ENCODE peak calls at places on chromosomes 16 and 17, in seven cellular contexts. F, C, V, G, U, P and Y are unnamed samples.

GRCh38 chr17:76793775-76794174 is 55.9 kb downstream of the MFSD11 start:
- DNase-seq in G (no peak), F (peak; percentile 67), C (no peak), U (peak; percentile 31), V (peak; percentile 51), P (no peak), Y (no peak)

GRCh38 chr16:12526521-12526920 is 277.2 kb downstream of the CPPED1 start:
- DNase-seq in P (no peak), F (no peak), C (no peak), V (no peak), G (no peak), U (no peak), Y (no peak)

GRCh38 chr16:53457670-53458069 is 23.4 kb downstream of the RBL2 start:
- DNase-seq in U (no peak), P (no peak), F (no peak), G (no peak), C (no peak), V (no peak), Y (no peak)

GRCh38 chr17:29344201-29344856 is 45.8 kb upstream of the TAOK1 start:
- DNase-seq in U (no peak), P (no peak), G (no peak), F (no peak), C (no peak), V (no peak), Y (no peak)

GRCh38 chr17:73255671-73256181 is 6.0 kb downstream of the CPSF4L start:
- DNase-seq in C (peak; percentile 50), V (peak; percentile 78), U (peak; percentile 66), P (peak; percentile 85), G (peak; percentile 63), F (peak; percentile 78), Y (peak; percentile 51)

GRCh38 chr17:76534831-76535732 is 2.4 kb downstream of the CYGB start:
- DNase-seq in P (no peak), F (no peak), C (peak; percentile 14), V (no peak), U (no peak), G (peak; percentile 65), Y (no peak)

GRCh38 chr16:3959148-3959547 is 78.6 kb upstream of the CREBBP start:
- DNase-seq in C (no peak), P (no peak), V (no peak), U (no peak), G (peak; percentile 17), F (no peak), Y (no peak)

GRCh38 chr16:19691161-19691850 is 26.7 kb downstream of the KNOP1 start:
- DNase-seq in G (no peak), U (no peak), P (no peak), C (no peak), V (no peak), F (no peak), Y (no peak)

DNA sequence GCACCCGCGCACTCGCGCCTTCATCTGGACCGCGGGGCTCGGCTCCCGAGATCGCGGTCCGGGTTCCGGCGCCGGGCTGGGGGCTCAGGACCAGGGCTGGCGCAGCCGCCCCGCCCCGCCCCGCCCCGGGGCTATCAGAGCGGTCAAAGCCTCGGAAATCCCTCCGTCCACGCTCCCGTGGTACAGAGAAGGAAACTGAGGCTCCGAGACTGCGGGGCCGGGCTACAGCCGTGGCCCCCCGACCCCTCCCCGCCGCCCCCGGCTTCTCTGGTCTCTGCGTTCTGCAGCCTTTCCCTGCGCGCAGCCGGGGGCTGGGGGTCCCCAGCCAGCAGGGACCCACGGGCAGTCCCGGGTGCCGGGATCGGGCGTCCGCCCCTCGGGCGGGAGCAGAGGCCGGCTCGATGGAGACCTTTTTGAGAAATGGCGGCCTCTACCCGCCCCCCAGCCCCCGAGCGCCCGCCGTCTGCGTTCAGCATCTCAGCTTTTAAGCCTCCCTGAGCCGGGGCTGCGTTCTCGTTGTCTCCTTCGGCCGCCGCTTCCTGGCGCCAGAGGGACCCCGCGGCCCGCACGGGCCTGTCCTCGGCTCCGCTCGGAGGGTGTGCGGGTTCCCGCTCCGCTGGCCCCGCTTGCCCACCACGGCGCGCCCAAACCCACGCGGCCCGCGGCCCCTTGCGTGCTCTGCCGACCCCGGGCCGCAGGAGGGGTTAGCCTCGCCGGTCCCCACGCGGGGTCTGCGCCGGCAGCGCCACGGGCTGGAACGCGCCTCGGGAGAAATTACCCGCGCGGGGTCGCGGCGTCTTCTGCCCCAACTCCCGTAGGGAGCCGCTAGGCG is 1.5 kb upstream of the NPTX1 start:
- DNase-seq in C (no peak), U (peak; percentile 67), P (peak; percentile 78), F (peak; percentile 82), G (peak; percentile 78), V (peak; percentile 91), Y (peak; percentile 32)
- TF ChIP-seq CTCF in C (peak; percentile 57), U (no peak), P (peak; percentile 25), F (peak; percentile 23), G (peak; percentile 51), V (peak; percentile 64), Y (no peak)

GRCh38 chr16:23871924-23872323 is 36.1 kb downstream of the PRKCB start:
- DNase-seq in C (no peak), G (no peak), V (no peak), U (no peak), F (no peak), P (no peak), Y (no peak)

GRCh38 chr16:23879735-23880373 is 44.1 kb downstream of the PRKCB start:
- DNase-seq in F (no peak), G (no peak), P (no peak), C (no peak), V (no peak), U (no peak), Y (no peak)

GRCh38 chr16:23874613-23875294 is 39.0 kb downstream of the PRKCB start:
- DNase-seq in U (no peak), V (no peak), P (no peak), F (no peak), C (no peak), G (no peak), Y (no peak)

GRCh38 chr16:23876256-23876896 is 40.6 kb downstream of the PRKCB start:
- DNase-seq in G (no peak), U (no peak), C (no peak), V (no peak), F (no peak), P (no peak), Y (no peak)

GRCh38 chr16:23877107-23878070 is 41.6 kb downstream of the PRKCB start:
- DNase-seq in P (no peak), G (no peak), V (no peak), F (no peak), C (no peak), U (no peak), Y (no peak)
- TF ChIP-seq CTCF in P (no peak), G (no peak), V (peak; percentile 39), F (peak; percentile 32), C (no peak), U (no peak), Y (no peak)

GRCh38 chr17:16918443-16918842 is 53.5 kb downstream of the TNFRSF13B start:
- DNase-seq in F (no peak), C (no peak), G (no peak), P (no peak), V (no peak), U (no peak), Y (no peak)

GRCh38 chr17:16920628-16921020 is 51.3 kb downstream of the TNFRSF13B start:
- DNase-seq in G (no peak), V (no peak), C (peak; percentile 3), P (no peak), F (no peak), U (no peak), Y (no peak)

GRCh38 chr17:16922386-16923096 is 49.4 kb downstream of the TNFRSF13B start:
- DNase-seq in C (no peak), V (no peak), G (no peak), F (no peak), P (no peak), U (no peak), Y (no peak)

GRCh38 chr17:16917995-16918394 is 53.9 kb downstream of the TNFRSF13B start:
- DNase-seq in G (no peak), F (no peak), P (no peak), U (no peak), V (no peak), C (peak; percentile 3), Y (no peak)

DNA sequence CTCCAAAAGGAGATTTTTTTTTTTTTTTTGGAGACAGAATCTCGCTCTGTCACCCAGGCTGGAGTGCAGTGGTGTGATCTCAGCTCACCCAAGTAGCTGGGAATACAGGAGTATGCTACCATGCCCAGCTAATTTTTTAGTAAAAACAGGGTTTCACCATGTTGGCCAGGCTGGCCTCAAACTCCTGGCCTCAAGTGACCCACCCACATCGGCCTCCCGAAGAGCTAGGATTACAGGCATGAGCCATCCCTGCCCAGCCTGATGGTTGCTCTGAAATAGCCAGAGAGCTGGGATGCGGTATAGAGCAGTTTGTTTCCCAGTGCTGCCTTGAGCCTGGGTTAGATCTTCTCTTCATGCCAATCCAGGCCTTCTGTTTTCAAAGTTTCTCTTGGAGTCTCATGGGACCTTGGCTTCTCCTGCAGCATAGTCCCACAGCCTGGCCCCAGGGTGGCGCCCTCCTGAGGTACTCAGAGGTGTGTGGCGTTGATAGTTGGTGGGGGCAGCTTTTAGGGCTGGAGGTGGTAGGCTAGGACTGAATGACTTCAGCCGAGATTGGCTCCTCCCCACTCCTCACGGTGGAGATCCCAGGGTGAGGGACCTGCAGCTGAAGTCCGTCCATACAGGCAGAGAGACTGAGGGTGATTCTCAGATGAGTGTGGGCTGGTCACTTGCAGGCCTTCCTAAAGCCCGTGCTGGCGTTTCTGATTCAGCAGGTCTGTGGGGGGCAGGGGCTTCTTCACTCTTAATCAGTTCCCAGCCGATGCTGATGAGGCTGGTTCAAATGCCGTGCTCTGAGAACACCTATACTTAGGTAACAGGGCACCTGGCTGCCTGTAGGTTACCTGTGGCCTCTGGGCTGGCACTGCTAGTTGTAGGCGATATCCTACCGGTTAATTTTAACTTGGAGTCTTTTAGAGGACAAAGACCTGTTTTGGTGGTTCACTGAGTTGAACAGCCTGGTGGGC is 52.0 kb downstream of the TNFRSF13B start:
- DNase-seq in F (peak; percentile 67), P (no peak), G (no peak), C (peak; percentile 5), U (no peak), V (no peak), Y (no peak)
- TF ChIP-seq CTCF in F (peak; percentile 53), P (no peak), G (no peak), C (no peak), U (no peak), V (peak; percentile 28), Y (no peak)

DNA sequence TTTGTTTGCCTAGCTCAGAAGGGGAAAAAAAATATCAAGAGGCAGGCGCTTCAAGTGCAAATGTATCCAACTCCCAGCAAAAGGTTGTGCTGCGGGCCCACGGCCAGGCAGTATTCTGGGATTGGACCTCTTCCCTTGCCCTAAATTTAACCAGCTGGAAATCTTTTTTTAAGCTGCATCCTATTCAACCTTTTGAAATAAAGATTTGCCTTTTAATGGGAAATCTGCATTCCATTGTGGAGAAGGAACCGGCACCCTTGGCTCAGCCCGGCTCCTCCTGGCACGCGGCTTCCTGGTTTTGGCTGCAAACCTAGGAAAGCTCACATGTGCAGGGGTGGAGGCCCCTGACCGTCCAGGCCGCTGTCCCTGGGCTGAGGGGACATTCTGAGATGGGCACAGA is 38.8 kb upstream of the ENPP7 start:
- DNase-seq in F (no peak), V (no peak), G (no peak), U (no peak), P (no peak), C (peak; percentile 22), Y (no peak)
- TF ChIP-seq CTCF in F (no peak), V (no peak), G (no peak), U (no peak), P (no peak), C (no peak), Y (no peak)

GRCh38 chr17:5080591-5080990 is 2.3 kb downstream of the ZFP3 start:
- DNase-seq in F (no peak), U (no peak), P (no peak), V (no peak), C (no peak), G (no peak), Y (no peak)

GRCh38 chr17:5077781-5078105 is 524 bp upstream of the ZFP3 start:
- DNase-seq in C (no peak), P (no peak), G (no peak), V (no peak), F (no peak), U (no peak), Y (no peak)

GRCh38 chr17:5078106-5079028 is at the start of gene ZFP3:
- DNase-seq in U (peak; percentile 9), V (peak; percentile 3), C (peak; percentile 87), F (peak; percentile 92), P (no peak), G (peak; percentile 29), Y (peak; percentile 80)
- TF ChIP-seq CTCF in U (no peak), V (no peak), C (peak; percentile 17), F (no peak), P (no peak), G (peak; percentile 5), Y (no peak)